ENCODE peak calls at places on chromosomes 11 and 22, in six cellular contexts. W, B, Q, P, F and T are unnamed samples. For H3K36me3, the result is how much of the 10 kb centered on the place peaks cover.

GRCh38 chr22:40006641-40007040 is 11.9 kb downstream of the FAM83F start:
- DNase-seq in W (no peak), B (no peak), Q (no peak), P (no peak), F (no peak), T (no peak)

GRCh38 chr11:32891657-32892354 is 805 bp upstream of the QSER1 start:
- DNase-seq in W (no peak), B (no peak), Q (no peak), P (no peak), F (no peak), T (no peak)

GRCh38 chr22:44676441-44677298 is 25.3 kb upstream of the PRR5 start:
- DNase-seq in W (no peak), B (no peak), Q (no peak), P (no peak), F (peak), T (no peak)

GRCh38 chr11:66978229-66978628 is 3.1 kb downstream of the C11orf86 start:
- DNase-seq in W (no peak), B (no peak), Q (no peak), P (no peak), F (no peak), T (no peak)

GRCh38 chr22:41909290-41910049 is 5.4 kb downstream of the SHISA8 start:
- DNase-seq in W (no peak), B (no peak), Q (no peak), P (peak), F (no peak), T (no peak)

GRCh38 chr11:19253149-19253540 is 12.4 kb upstream of the E2F8 start:
- DNase-seq in W (no peak), B (no peak), Q (no peak), P (no peak), F (no peak), T (no peak)

GRCh38 chr22:48576333-48577013 is 1251.2 kb downstream of the BRD1 start:
- DNase-seq in W (no peak), B (no peak), Q (no peak), P (no peak), F (peak), T (no peak)

GRCh38 chr11:64863381-64864060 is 14.9 kb downstream of the EHD1 start:
- DNase-seq in W (no peak), B (no peak), Q (peak), P (no peak), F (no peak), T (no peak)

GRCh38 chr11:21278840-21279239 is 609.5 kb downstream of the NELL1 start:
- DNase-seq in W (no peak), B (no peak), Q (no peak), P (no peak), F (no peak), T (no peak)

GRCh38 chr22:22692707-22693530 is 48.5 kb downstream of the GGTLC2 start:
- DNase-seq in W (no peak), B (peak), Q (peak), P (peak), F (no peak), T (peak)

GRCh38 chr11:113213549-113213948 is 100.8 kb upstream of the TTC12 start:
- DNase-seq in W (no peak), B (no peak), Q (no peak), P (no peak), F (no peak), T (no peak)

GRCh38 chr11:46391578-46392420 is at the start of gene CHRM4:
- DNase-seq in W (no peak), B (no peak), Q (no peak), P (no peak), F (peak), T (no peak)

GRCh38 chr11:108241370-108242037 is 18.6 kb downstream of the ATM start:
- DNase-seq in W (no peak), B (no peak), Q (no peak), P (no peak), F (no peak), T (no peak)

GRCh38 chr11:95968585-95968984 is 44.7 kb upstream of the MTMR2 start:
- DNase-seq in W (no peak), B (no peak), Q (no peak), P (no peak), F (no peak), T (no peak)

GRCh38 chr11:22192642-22193347 is at the start of gene ANO5:
- DNase-seq in W (peak), B (peak), Q (peak), P (peak), F (peak), T (peak)

GRCh38 chr11:93719310-93719709 is 22.0 kb downstream of the TAF1D start:
- DNase-seq in W (no peak), B (no peak), Q (no peak), P (no peak), F (no peak), T (no peak)

GRCh38 chr11:33207408-33207985 is 46.2 kb upstream of the CSTF3 start:
- DNase-seq in W (peak), B (no peak), Q (no peak), P (no peak), F (no peak), T (peak)

GRCh38 chr11:6633422-6634408 is 14.5 kb upstream of the TPP1 start:
- DNase-seq in W (peak), B (no peak), Q (no peak), P (no peak), F (peak), T (no peak)

GRCh38 chr11:65219930-65220213 is 38.1 kb downstream of the CAPN1 start:
- DNase-seq in W (no peak), B (no peak), Q (no peak), P (no peak), F (no peak), T (no peak)

GRCh38 chr11:30561691-30562412 is 24.3 kb downstream of the MPPED2 start:
- DNase-seq in W (no peak), B (no peak), Q (no peak), P (no peak), F (no peak), T (no peak)

GRCh38 chr11:63912678-63913077 is 4.3 kb downstream of the RCOR2 start:
- DNase-seq in W (no peak), B (no peak), Q (no peak), P (no peak), F (no peak), T (no peak)

GRCh38 chr11:1748467-1749019 is 1.9 kb downstream of the IFITM10 start:
- DNase-seq in W (no peak), B (no peak), Q (no peak), P (no peak), F (no peak), T (no peak)

GRCh38 chr11:74615311-74615710 is 22.9 kb downstream of the POLD3 start:
- DNase-seq in W (no peak), B (no peak), Q (no peak), P (no peak), F (no peak), T (no peak)
- H3K36me3 ChIP-seq in W (half or more), B (under half), Q (under half), P (under half), F (under half), T (under half)

GRCh38 chr11:118167253-118167652 is 9.2 kb downstream of the SCN2B start:
- DNase-seq in W (no peak), B (no peak), Q (no peak), P (no peak), F (no peak), T (no peak)
- H3K36me3 ChIP-seq in W (under half), B (under half), Q (under half), P (under half), F (under half), T (under half)

GRCh38 chr11:102426570-102426969 is 26.0 kb downstream of the TMEM123 start:
- DNase-seq in W (no peak), B (no peak), Q (no peak), P (no peak), F (no peak), T (no peak)
- H3K36me3 ChIP-seq in W (under half), B (under half), Q (under half), P (under half), F (under half), T (under half)

GRCh38 chr11:121610706-121611105 is 157.9 kb upstream of the SORL1-AS1 start:
- DNase-seq in W (no peak), B (no peak), Q (no peak), P (no peak), F (no peak), T (no peak)

GRCh38 chr11:121611242-121611641 is 158.5 kb upstream of the SORL1-AS1 start:
- DNase-seq in W (no peak), B (no peak), Q (no peak), P (no peak), F (no peak), T (no peak)

GRCh38 chr11:121604152-121604551 is 151.4 kb upstream of the SORL1-AS1 start:
- DNase-seq in W (no peak), B (no peak), Q (no peak), P (no peak), F (no peak), T (no peak)

GRCh38 chr11:121606354-121606753 is 153.6 kb upstream of the SORL1-AS1 start:
- DNase-seq in W (no peak), B (no peak), Q (no peak), P (no peak), F (no peak), T (no peak)

DNA sequence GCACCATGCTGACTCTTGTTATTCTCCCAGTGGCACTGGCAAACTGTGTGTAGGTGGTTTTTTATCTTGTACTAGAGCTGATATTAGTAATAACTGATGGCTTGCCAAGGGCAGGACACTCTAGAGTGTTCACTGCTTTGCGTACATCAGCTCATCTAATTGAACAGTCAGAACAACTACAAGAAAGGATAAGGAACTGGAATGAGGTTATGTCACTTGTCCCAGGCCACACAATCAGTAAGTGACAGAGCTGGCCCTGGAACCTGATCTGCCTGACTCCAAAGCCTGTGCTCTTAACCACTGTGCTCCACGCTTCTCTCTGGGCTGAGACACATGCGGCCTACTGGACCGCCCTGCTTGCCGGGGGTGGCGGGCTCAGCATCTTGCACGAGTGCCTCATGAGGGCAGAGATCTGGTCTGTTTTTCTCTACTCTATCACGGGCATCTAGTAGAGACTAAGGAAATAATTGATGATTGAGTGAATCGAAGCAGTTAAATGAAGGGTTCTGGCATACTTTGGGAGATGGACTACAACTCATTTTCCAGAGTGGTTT is 155.9 kb upstream of the SORL1-AS1 start:
- DNase-seq in W (no peak), B (no peak), Q (no peak), P (no peak), F (no peak), T (no peak)
- H3K36me3 ChIP-seq in W (under half), B (under half), Q (under half), P (under half), F (under half), T (under half)

GRCh38 chr11:70689764-70690163 is 291.4 kb downstream of the CTTN start:
- DNase-seq in W (no peak), B (no peak), Q (no peak), P (no peak), F (no peak), T (no peak)
- H3K36me3 ChIP-seq in W (under half), B (under half), Q (under half), P (under half), F (under half), T (under half)

GRCh38 chr11:9581556-9582161 is 8.2 kb downstream of the WEE1 start:
- DNase-seq in W (no peak), B (no peak), Q (no peak), P (no peak), F (no peak), T (no peak)
- H3K36me3 ChIP-seq in W (half or more), B (under half), Q (under half), P (under half), F (half or more), T (under half)